ENCODE peak calls at places on chromosomes 2 and 18, in six cellular contexts. Q, B, Z, E, V and L are unnamed samples.

GRCh38 chr2:43041661-43042360 is 184.6 kb downstream of the ZFP36L2 start:
- DNase-seq in Q (no peak), V (no peak), Z (peak), B (no peak), E (peak), L (peak)

GRCh38 chr2:205785507-205786222 is 103.4 kb downstream of the NRP2 start:
- DNase-seq in Q (no peak), B (no peak), E (peak), Z (no peak), V (no peak), L (no peak)

GRCh38 chr2:157572725-157573124 is 55.9 kb downstream of the ACVR1C start:
- DNase-seq in E (peak), Q (peak), V (no peak), Z (no peak), B (no peak), L (no peak)

GRCh38 chr18:57931038-57931437 is 113.0 kb upstream of the NEDD4L start:
- DNase-seq in Z (no peak), Q (peak), V (no peak), B (no peak), E (no peak), L (no peak)

GRCh38 chr2:230492107-230492506 is 76.1 kb downstream of the SP100 start:
- DNase-seq in Z (no peak), V (no peak), Q (no peak), B (no peak), E (no peak), L (no peak)

GRCh38 chr2:142722569-142722968 is 154.9 kb upstream of the KYNU start:
- DNase-seq in V (no peak), E (peak), B (no peak), Z (peak), Q (no peak), L (peak)

GRCh38 chr2:18156002-18156401 is 277.5 kb downstream of the KCNS3 start:
- DNase-seq in E (no peak), V (no peak), B (no peak), Q (no peak), Z (no peak), L (no peak)

GRCh38 chr2:190916829-190917228 is 36.2 kb downstream of the GLS start:
- DNase-seq in E (no peak), Q (no peak), B (no peak), Z (no peak), V (no peak), L (no peak)

GRCh38 chr2:55311444-55311870 is 42.4 kb upstream of the MTIF2 start:
- DNase-seq in Z (peak), B (no peak), E (peak), V (no peak), Q (no peak), L (no peak)

GRCh38 chr18:24244698-24245097 is 105.8 kb downstream of the CABYR start:
- DNase-seq in E (no peak), Z (no peak), Q (no peak), B (no peak), V (no peak), L (no peak)

GRCh38 chr18:48543228-48543627 is 4.4 kb downstream of the CTIF start:
- DNase-seq in Z (no peak), E (no peak), B (no peak), V (no peak), Q (no peak), L (no peak)

GRCh38 chr2:2189112-2189398 is 142.0 kb downstream of the MYT1L start:
- DNase-seq in Q (no peak), Z (no peak), B (no peak), V (no peak), E (no peak), L (no peak)

GRCh38 chr2:120324926-120325325 is 21.0 kb upstream of the INHBB start:
- DNase-seq in B (no peak), Z (no peak), E (no peak), V (no peak), Q (no peak), L (no peak)

GRCh38 chr2:29700560-29700959 is 220.8 kb downstream of the ALK start:
- DNase-seq in Q (no peak), B (no peak), Z (peak), E (peak), V (no peak), L (no peak)

GRCh38 chr2:100924520-100925451 is 77.3 kb upstream of the RPL31 start:
- DNase-seq in V (no peak), Z (peak), E (peak), B (no peak), Q (peak), L (no peak)

GRCh38 chr2:43179947-43180346 is 46.5 kb downstream of the ZFP36L2 start:
- DNase-seq in B (no peak), Z (no peak), E (no peak), V (no peak), Q (no peak), L (no peak)

GRCh38 chr2:56473524-56473923 is 289.7 kb downstream of the CCDC85A start:
- DNase-seq in V (no peak), E (no peak), B (no peak), Z (no peak), Q (no peak), L (no peak)

GRCh38 chr18:13868501-13869271 is 44.7 kb downstream of the MC5R start:
- DNase-seq in Z (no peak), Q (no peak), V (no peak), B (no peak), E (no peak), L (no peak)

GRCh38 chr2:147888665-147889064 is 43.8 kb downstream of the ACVR2A start:
- DNase-seq in B (no peak), Z (no peak), V (no peak), Q (peak), E (no peak), L (no peak)

GRCh38 chr2:190023860-190024259 is 38.7 kb downstream of the MSTN start:
- DNase-seq in V (no peak), Q (peak), Z (peak), E (peak), B (no peak), L (no peak)

GRCh38 chr18:55086931-55087330 is 127.7 kb upstream of the CCDC68 start:
- DNase-seq in B (no peak), Z (no peak), E (no peak), Q (no peak), V (no peak), L (no peak)

GRCh38 chr18:80172056-80172455 is 63.0 kb downstream of the ADNP2 start:
- DNase-seq in E (no peak), V (no peak), Q (no peak), B (no peak), Z (no peak), L (no peak)

GRCh38 chr2:170238776-170239175 is 60.8 kb downstream of the MYO3B start:
- DNase-seq in V (no peak), E (no peak), Z (no peak), B (no peak), Q (no peak), L (no peak)

GRCh38 chr18:36281941-36282340 is 15.6 kb upstream of the FHOD3 start:
- DNase-seq in Q (no peak), V (no peak), Z (no peak), E (no peak), B (no peak), L (no peak)

GRCh38 chr2:190250421-190250820 is 69.2 kb downstream of the HIBCH start:
- DNase-seq in B (no peak), Z (no peak), V (no peak), E (no peak), Q (no peak), L (no peak)

GRCh38 chr18:26574958-26575864 is 26.9 kb upstream of the KCTD1 start:
- DNase-seq in V (peak), E (peak), Q (peak), B (peak), Z (peak), L (peak)

DNA sequence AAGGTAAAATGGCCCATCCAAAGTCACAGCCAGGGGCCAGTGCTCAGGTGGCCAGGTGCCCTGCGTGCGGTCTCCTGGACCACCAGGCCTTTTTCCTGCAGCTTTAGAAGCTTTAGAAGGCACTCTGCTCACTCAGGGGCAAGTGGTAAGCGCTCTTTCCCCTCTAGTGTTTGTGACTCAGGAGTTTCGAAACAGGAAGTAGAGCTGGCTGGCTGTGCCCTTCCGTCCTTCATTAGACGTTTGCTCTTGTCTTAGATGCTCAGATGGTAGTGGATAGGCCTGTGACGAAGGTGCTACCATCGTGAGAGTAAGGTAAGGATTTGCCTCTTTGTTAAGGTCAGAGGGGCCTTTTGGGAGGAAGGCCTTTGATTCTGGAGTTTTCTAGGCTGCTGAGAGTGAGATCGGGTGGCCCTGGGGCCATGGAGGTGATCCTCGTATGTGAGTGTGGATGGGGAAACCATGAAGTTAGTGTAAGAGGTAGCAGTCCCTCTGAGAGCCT is at the start of gene CASP8:
- DNase-seq in E (peak), Q (peak), V (no peak), B (no peak), Z (peak), L (no peak)
- H3K4me3 ChIP-seq in E (peak), Q (peak), V (peak), B (peak), Z (peak), L (no peak)

GRCh38 chr18:77905011-77905410 is 655.4 kb downstream of the GALR1 start:
- DNase-seq in B (no peak), E (no peak), V (no peak), Z (no peak), Q (no peak), L (no peak)

GRCh38 chr18:77905449-77906055 is 655.9 kb downstream of the GALR1 start:
- DNase-seq in V (no peak), E (no peak), Z (no peak), B (no peak), Q (no peak), L (no peak)

GRCh38 chr18:77897606-77898005 is 648.0 kb downstream of the GALR1 start:
- DNase-seq in E (no peak), B (no peak), Q (no peak), Z (no peak), V (no peak), L (no peak)

GRCh38 chr18:77906103-77906502 is 656.5 kb downstream of the GALR1 start:
- DNase-seq in B (no peak), E (no peak), Q (no peak), V (no peak), Z (no peak), L (no peak)

GRCh38 chr18:77899972-77900754 is 650.5 kb downstream of the GALR1 start:
- DNase-seq in Z (peak), Q (peak), V (no peak), B (no peak), E (peak), L (no peak)
- H3K4me3 ChIP-seq in Z (peak), Q (no peak), V (peak), B (peak), E (peak), L (no peak)

GRCh38 chr2:45276914-45277313 is 267.7 kb upstream of the SIX2 start:
- DNase-seq in Q (no peak), B (no peak), E (no peak), V (no peak), Z (no peak), L (no peak)
- H3K4me3 ChIP-seq in Q (no peak), B (no peak), E (no peak), V (no peak), Z (no peak), L (no peak)

DNA sequence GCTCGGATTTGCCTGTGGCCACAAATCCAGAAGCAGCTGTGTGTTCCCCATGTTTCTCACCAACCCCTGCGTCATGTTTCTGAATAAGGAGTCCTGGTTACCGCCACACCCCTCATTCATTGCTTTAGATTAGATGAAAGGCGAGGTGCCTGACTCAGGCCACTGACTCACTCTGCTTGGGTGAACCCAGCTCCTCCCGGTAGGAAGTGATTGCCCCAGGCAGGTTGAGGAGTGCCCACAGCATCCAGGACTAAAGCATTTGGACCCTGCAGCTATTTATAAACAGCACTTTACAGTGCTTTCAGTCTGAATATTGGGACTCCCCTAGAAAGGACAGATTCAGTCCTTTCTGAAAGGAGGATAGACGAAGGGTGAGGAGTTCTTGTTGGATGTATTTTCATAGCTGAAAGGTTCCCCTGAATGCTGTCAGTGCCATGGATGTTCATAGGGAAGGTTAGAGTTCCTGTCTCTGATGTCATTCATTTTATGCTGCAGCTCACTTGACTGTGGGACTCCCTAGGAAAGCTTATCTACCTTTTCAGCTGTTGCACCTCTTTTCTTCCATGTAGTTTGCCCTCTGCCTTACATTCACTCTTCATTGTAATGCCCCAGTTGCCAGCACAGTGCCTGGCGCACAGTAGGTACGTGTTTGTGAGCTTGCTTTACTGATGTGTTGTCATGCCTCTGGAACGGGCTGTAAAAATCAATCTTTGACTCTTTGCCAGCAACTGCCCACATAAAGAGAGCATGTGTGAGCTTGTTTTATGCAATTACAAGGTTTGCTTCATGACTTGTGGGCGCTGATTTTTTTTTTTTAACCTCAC is 14.9 kb downstream of the ITGA6 start:
- DNase-seq in B (no peak), Q (no peak), E (peak), V (no peak), Z (peak), L (peak)
- H3K4me3 ChIP-seq in B (no peak), Q (no peak), E (peak), V (no peak), Z (no peak), L (no peak)

GRCh38 chr18:78983530-78983929 is 3.9 kb downstream of the SALL3 start:
- DNase-seq in Z (no peak), V (no peak), B (no peak), E (no peak), Q (no peak), L (no peak)
- H3K4me3 ChIP-seq in Z (no peak), V (no peak), B (no peak), E (no peak), Q (no peak), L (no peak)

DNA sequence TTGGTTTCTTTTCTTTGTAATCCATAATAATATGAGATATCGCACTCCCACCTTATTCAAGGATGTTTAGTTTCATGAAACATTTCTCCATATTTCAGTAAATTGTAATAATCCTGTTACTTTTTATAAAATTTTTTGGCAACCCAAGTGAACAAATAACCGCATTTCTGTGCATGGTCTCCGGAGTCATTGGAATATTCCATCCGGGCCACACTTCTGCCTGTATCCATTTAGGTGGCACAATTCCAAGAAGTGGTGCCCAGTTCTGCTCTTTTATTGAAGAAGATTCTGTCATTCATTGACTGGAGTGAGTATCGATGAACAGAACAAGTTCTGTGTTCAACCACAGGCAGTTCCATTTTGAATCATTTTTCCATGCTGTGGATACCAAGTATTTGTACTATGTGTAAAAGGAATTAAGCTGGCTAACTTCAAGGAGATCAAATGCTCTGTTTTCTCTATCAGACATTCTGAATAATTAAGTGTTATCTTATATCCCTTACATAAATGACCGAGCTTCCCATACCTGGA is 26.6 kb upstream of the ICOS start:
- DNase-seq in Z (peak), E (peak), B (no peak), Q (no peak), V (no peak), L (no peak)
- H3K4me3 ChIP-seq in Z (peak), E (peak), B (no peak), Q (peak), V (peak), L (no peak)

GRCh38 chr2:72915907-72916742 is 1.2 kb upstream of the EMX1 start:
- DNase-seq in B (no peak), V (no peak), Z (no peak), E (peak), Q (peak), L (no peak)
- H3K4me3 ChIP-seq in B (peak), V (peak), Z (no peak), E (no peak), Q (peak), L (no peak)

GRCh38 chr2:740446-741293 is 63.5 kb upstream of the TMEM18 start:
- DNase-seq in B (peak), V (peak), E (peak), Q (no peak), Z (peak), L (peak)
- H3K4me3 ChIP-seq in B (peak), V (peak), E (peak), Q (peak), Z (peak), L (peak)

GRCh38 chr2:96205888-96206287 is 2.7 kb downstream of the STARD7 start:
- DNase-seq in V (no peak), Q (no peak), B (no peak), Z (peak), E (peak), L (no peak)
- H3K4me3 ChIP-seq in V (no peak), Q (peak), B (peak), Z (peak), E (peak), L (peak)